ENCODE peak calls at places on chromosomes 13 and 19, in four cellular contexts. One of them, this sample, is unnamed.
A peak's percentile ranks its signal among the peaks of the same experiment; 100 is the strongest.

GRCh38 chr19:18330865-18331264 is 8.0 kb upstream of the LSM4 start:
- DNase-seq in WERI-Rb-1: no peak
- DNase-seq in A673: no peak
- DNase-seq in lower lobe of right lung: no peak
- DNase-seq in this sample: no peak

GRCh38 chr19:53538378-53539109 is 599 bp downstream of the ZNF331 start:
- DNase-seq in WERI-Rb-1: no peak
- DNase-seq in A673: no peak
- DNase-seq in lower lobe of right lung: no peak
- DNase-seq in this sample: no peak

GRCh38 chr13:27038323-27038722 is 133.3 kb downstream of the USP12 start:
- DNase-seq in WERI-Rb-1: no peak
- DNase-seq in A673: no peak
- DNase-seq in lower lobe of right lung: no peak
- DNase-seq in this sample: no peak

GRCh38 chr13:20312292-20312691 is 80.2 kb upstream of the GJB6 start:
- DNase-seq in WERI-Rb-1: no peak
- DNase-seq in A673: no peak
- DNase-seq in lower lobe of right lung: no peak
- DNase-seq in this sample: no peak

GRCh38 chr13:53341144-53341510 is 312.5 kb downstream of the OLFM4 start:
- DNase-seq in WERI-Rb-1: no peak
- DNase-seq in A673: no peak
- DNase-seq in lower lobe of right lung: no peak
- DNase-seq in this sample: no peak

GRCh38 chr19:43755256-43755801 is 567 bp upstream of the SMG9 start:
- DNase-seq in WERI-Rb-1: no peak
- DNase-seq in A673: peak; percentile 85
- DNase-seq in lower lobe of right lung: peak; percentile 87
- DNase-seq in this sample: peak; percentile 93

GRCh38 chr19:6048808-6049405 is 61.4 kb downstream of the RFX2 start:
- DNase-seq in WERI-Rb-1: peak; percentile 64
- DNase-seq in A673: peak; percentile 87
- DNase-seq in lower lobe of right lung: peak; percentile 85
- DNase-seq in this sample: peak; percentile 76

GRCh38 chr19:18776288-18776594 is 14.9 kb downstream of the COMP start:
- DNase-seq in WERI-Rb-1: no peak
- DNase-seq in A673: no peak
- DNase-seq in lower lobe of right lung: no peak
- DNase-seq in this sample: no peak

GRCh38 chr13:109784590-109785140 is 1.7 kb downstream of the IRS2 start:
- DNase-seq in WERI-Rb-1: peak; percentile 90
- DNase-seq in A673: peak; percentile 91
- DNase-seq in lower lobe of right lung: peak; percentile 85
- DNase-seq in this sample: no peak

GRCh38 chr13:100394005-100394695 is 194.4 kb downstream of the GGACT start:
- DNase-seq in WERI-Rb-1: no peak
- DNase-seq in A673: peak; percentile 51
- DNase-seq in lower lobe of right lung: no peak
- DNase-seq in this sample: no peak

GRCh38 chr19:35642312-35642711 is 767 bp downstream of the ETV2 start:
- DNase-seq in WERI-Rb-1: no peak
- DNase-seq in A673: no peak
- DNase-seq in lower lobe of right lung: no peak
- DNase-seq in this sample: no peak

GRCh38 chr13:41645313-41645712 is 188.0 kb downstream of the RGCC start:
- DNase-seq in WERI-Rb-1: no peak
- DNase-seq in A673: no peak
- DNase-seq in lower lobe of right lung: peak; percentile 50
- DNase-seq in this sample: no peak

GRCh38 chr19:9848060-9848459 is 12.9 kb downstream of the PIN1 start:
- DNase-seq in WERI-Rb-1: peak; percentile 71
- DNase-seq in A673: no peak
- DNase-seq in lower lobe of right lung: no peak
- DNase-seq in this sample: no peak

GRCh38 chr13:78604782-78605611 is 1.6 kb upstream of the POU4F1 start:
- DNase-seq in WERI-Rb-1: no peak
- DNase-seq in A673: peak; percentile 76
- DNase-seq in lower lobe of right lung: no peak
- DNase-seq in this sample: no peak

GRCh38 chr19:10748924-10749434 is 31.1 kb downstream of the DNM2 start:
- DNase-seq in WERI-Rb-1: no peak
- DNase-seq in A673: no peak
- DNase-seq in lower lobe of right lung: peak; percentile 79
- DNase-seq in this sample: peak; percentile 88

GRCh38 chr19:42201489-42202289 is 15.8 kb downstream of the DEDD2 start:
- DNase-seq in WERI-Rb-1: no peak
- DNase-seq in A673: no peak
- DNase-seq in lower lobe of right lung: peak; percentile 79
- DNase-seq in this sample: peak; percentile 82

GRCh38 chr13:75761373-75761772 is 125.2 kb downstream of the LMO7 start:
- DNase-seq in WERI-Rb-1: no peak
- DNase-seq in A673: no peak
- DNase-seq in lower lobe of right lung: no peak
- DNase-seq in this sample: no peak

GRCh38 chr13:75585153-75585552 is 35.6 kb downstream of the UCHL3 start:
- DNase-seq in WERI-Rb-1: no peak
- DNase-seq in A673: no peak
- DNase-seq in lower lobe of right lung: no peak
- DNase-seq in this sample: no peak

GRCh38 chr13:73842621-73843020 is 291.6 kb downstream of the KLF12 start:
- DNase-seq in WERI-Rb-1: no peak
- DNase-seq in A673: peak; percentile 23
- DNase-seq in lower lobe of right lung: no peak
- DNase-seq in this sample: no peak

GRCh38 chr13:35925669-35926068 is 205.5 kb downstream of the DCLK1 start:
- DNase-seq in WERI-Rb-1: no peak
- DNase-seq in A673: no peak
- DNase-seq in lower lobe of right lung: no peak
- DNase-seq in this sample: no peak

GRCh38 chr13:99626461-99627082 is 125.3 kb downstream of the TM9SF2 start:
- DNase-seq in WERI-Rb-1: no peak
- DNase-seq in A673: peak; percentile 25
- DNase-seq in lower lobe of right lung: no peak
- DNase-seq in this sample: no peak

GRCh38 chr19:11130824-11131455 is 24.6 kb downstream of the SPC24 start:
- DNase-seq in WERI-Rb-1: peak; percentile 86
- DNase-seq in A673: peak; percentile 77
- DNase-seq in lower lobe of right lung: peak; percentile 84
- DNase-seq in this sample: peak; percentile 87

GRCh38 chr19:2804156-2805004 is 15.3 kb upstream of the ZNF554 start:
- DNase-seq in WERI-Rb-1: no peak
- DNase-seq in A673: peak; percentile 42
- DNase-seq in lower lobe of right lung: no peak
- DNase-seq in this sample: no peak

GRCh38 chr13:35549481-35549880 is 73.0 kb upstream of the MAB21L1 start:
- DNase-seq in WERI-Rb-1: no peak
- DNase-seq in A673: peak; percentile 13
- DNase-seq in lower lobe of right lung: no peak
- DNase-seq in this sample: no peak

GRCh38 chr13:36758345-36758744 is 60.7 kb upstream of the RFXAP start:
- DNase-seq in WERI-Rb-1: no peak
- DNase-seq in A673: peak; percentile 64
- DNase-seq in lower lobe of right lung: no peak
- DNase-seq in this sample: no peak

GRCh38 chr19:9917322-9917721 is 19.0 kb downstream of the OLFM2 start:
- DNase-seq in WERI-Rb-1: peak; percentile 65
- DNase-seq in A673: peak; percentile 82
- DNase-seq in lower lobe of right lung: no peak
- DNase-seq in this sample: no peak

DNA sequence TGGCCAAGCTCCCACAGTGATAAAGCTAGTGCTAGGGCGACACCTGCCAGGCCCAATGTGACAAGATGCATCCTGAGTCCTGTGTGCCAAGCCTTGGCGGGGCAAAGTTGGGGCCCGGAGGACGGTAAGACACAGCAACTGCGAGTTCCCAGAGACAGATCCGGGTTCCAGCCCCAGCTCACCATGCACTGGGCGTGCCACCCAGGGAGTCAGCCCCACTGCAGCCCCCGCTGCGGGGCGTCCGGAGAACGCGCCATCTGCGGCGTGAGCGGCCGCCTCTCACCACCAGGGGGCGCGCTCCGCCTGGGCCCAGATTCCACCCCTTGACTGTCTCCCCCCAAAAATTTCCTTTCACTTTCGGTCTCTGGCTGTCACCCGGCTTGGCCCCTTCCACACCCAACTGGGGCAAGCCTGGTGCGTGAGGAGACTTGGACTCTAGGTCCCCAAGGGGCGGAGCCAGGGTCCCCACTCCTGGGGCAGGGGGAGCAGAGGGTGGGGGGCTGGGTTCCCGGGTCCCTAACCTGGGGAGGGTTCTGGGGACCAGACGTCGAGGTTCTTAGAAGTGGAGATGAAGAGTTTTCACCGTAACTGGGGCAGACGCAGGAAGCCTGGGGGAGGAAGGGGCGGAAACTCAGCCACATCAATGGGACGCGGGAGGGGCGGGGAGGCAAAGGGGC is at the start of gene FLT3LG:
- DNase-seq in WERI-Rb-1: peak; percentile 59
- DNase-seq in A673: peak; percentile 86
- DNase-seq in lower lobe of right lung: peak; percentile 86
- DNase-seq in this sample: peak; percentile 73
- H3K27ac ChIP-seq in WERI-Rb-1: no peak within 1 kb of the TSS
- H3K27ac ChIP-seq in A673: peak within 1 kb of the TSS; percentile 59
- H3K27ac ChIP-seq in lower lobe of right lung: peak within 1 kb of the TSS; percentile 85
- H3K27ac ChIP-seq in this sample: peak within 1 kb of the TSS; percentile 83

GRCh38 chr19:56930647-56931592 is 90.4 kb upstream of the PEG3 start:
- DNase-seq in WERI-Rb-1: no peak
- DNase-seq in A673: no peak
- DNase-seq in lower lobe of right lung: no peak
- DNase-seq in this sample: no peak
- H3K9me3 ChIP-seq in WERI-Rb-1: no peaks in the 10 kb centered on the region
- H3K9me3 ChIP-seq in A673: no peaks in the 10 kb centered on the region
- H3K9me3 ChIP-seq in lower lobe of right lung: peaks cover 6% of the 10 kb centered on the region
- H3K9me3 ChIP-seq in this sample: peaks cover 72% of the 10 kb centered on the region

GRCh38 chr13:97279079-97279411 is 56.9 kb downstream of the MBNL2 start:
- DNase-seq in WERI-Rb-1: no peak
- DNase-seq in A673: no peak
- DNase-seq in lower lobe of right lung: no peak
- DNase-seq in this sample: no peak
- H3K27ac ChIP-seq in WERI-Rb-1: no peak overlapping the region
- H3K27ac ChIP-seq in A673: no peak overlapping the region
- H3K27ac ChIP-seq in lower lobe of right lung: no peak overlapping the region
- H3K27ac ChIP-seq in this sample: peak overlapping the region; percentile 6

GRCh38 chr19:51926426-51926783 is 867 bp upstream of the ZNF613 start:
- DNase-seq in WERI-Rb-1: no peak
- DNase-seq in A673: no peak
- DNase-seq in lower lobe of right lung: no peak
- DNase-seq in this sample: no peak

GRCh38 chr19:51916167-51916566 is 11.1 kb upstream of the ZNF613 start:
- DNase-seq in WERI-Rb-1: no peak
- DNase-seq in A673: no peak
- DNase-seq in lower lobe of right lung: no peak
- DNase-seq in this sample: no peak

GRCh38 chr19:51919606-51920005 is 7.7 kb upstream of the ZNF613 start:
- DNase-seq in WERI-Rb-1: no peak
- DNase-seq in A673: no peak
- DNase-seq in lower lobe of right lung: no peak
- DNase-seq in this sample: no peak

GRCh38 chr19:51926784-51927741 is at the start of gene ZNF613:
- DNase-seq in WERI-Rb-1: peak; percentile 92
- DNase-seq in A673: peak; percentile 94
- DNase-seq in lower lobe of right lung: peak; percentile 90
- DNase-seq in this sample: peak; percentile 93

DNA sequence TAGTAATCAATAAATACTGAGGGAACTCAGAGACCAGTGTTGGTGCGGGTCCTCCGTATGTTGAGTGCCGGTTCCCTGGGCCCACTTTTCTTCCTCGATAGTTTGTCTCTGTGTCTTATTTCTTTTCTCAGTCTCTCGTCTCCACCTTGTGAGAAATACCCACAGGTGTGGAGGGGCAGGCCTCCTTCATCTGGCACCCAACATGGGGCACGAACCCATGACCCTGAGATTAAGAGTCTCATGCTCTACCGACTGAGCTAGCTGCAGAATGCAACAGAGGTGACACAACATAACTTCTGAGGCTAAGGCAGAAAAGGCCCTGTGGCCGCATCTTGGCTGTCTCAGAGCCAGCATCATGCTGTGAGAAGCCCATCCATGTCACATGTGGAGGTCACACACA is 5.3 kb upstream of the ZNF613 start:
- DNase-seq in WERI-Rb-1: no peak
- DNase-seq in A673: no peak
- DNase-seq in lower lobe of right lung: no peak
- DNase-seq in this sample: no peak
- H3K9me3 ChIP-seq in WERI-Rb-1: peaks cover 50% of the 10 kb centered on the region
- H3K9me3 ChIP-seq in A673: peaks cover 65% of the 10 kb centered on the region
- H3K9me3 ChIP-seq in lower lobe of right lung: peaks cover 63% of the 10 kb centered on the region
- H3K9me3 ChIP-seq in this sample: peaks cover 92% of the 10 kb centered on the region

GRCh38 chr13:33615436-33615835 is 202.5 kb upstream of the RFC3 start:
- DNase-seq in WERI-Rb-1: peak; percentile 15
- DNase-seq in A673: no peak
- DNase-seq in lower lobe of right lung: no peak
- DNase-seq in this sample: no peak
- H3K27ac ChIP-seq in WERI-Rb-1: no peak overlapping the region
- H3K27ac ChIP-seq in A673: no peak overlapping the region
- H3K27ac ChIP-seq in lower lobe of right lung: no peak overlapping the region
- H3K27ac ChIP-seq in this sample: no peak overlapping the region

GRCh38 chr19:16085115-16085514 is 8.8 kb downstream of the TPM4 start:
- DNase-seq in WERI-Rb-1: no peak
- DNase-seq in A673: no peak
- DNase-seq in lower lobe of right lung: peak; percentile 72
- DNase-seq in this sample: peak; percentile 59
- H3K9me3 ChIP-seq in WERI-Rb-1: no peaks in the 10 kb centered on the region
- H3K9me3 ChIP-seq in A673: no peaks in the 10 kb centered on the region
- H3K9me3 ChIP-seq in lower lobe of right lung: no peaks in the 10 kb centered on the region
- H3K9me3 ChIP-seq in this sample: no peaks in the 10 kb centered on the region

DNA sequence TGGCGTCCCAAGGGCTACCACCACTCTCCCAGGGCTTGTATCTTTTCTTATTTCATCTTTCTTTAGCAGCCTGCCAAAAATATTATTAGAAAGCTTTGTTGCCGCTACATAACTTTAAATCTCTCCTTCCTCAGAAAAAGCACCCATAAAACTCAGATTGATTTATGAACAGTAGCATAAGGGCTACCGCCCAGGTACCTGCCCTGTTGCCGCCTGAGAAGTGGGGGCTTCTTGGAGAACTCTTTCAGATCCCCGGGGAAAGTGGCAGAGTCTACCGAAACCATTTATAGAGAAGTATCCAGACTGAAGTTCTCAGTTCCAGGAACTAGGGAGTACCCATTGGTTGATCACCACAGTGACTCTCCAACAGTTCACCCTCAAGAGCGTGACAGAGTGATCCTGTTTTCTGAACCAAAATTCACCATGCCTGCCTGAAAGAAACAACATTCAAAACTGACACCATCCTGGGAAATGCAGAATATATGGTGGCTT is 697 bp upstream of the N4BP2L1 start:
- DNase-seq in WERI-Rb-1: no peak
- DNase-seq in A673: no peak
- DNase-seq in lower lobe of right lung: no peak
- DNase-seq in this sample: no peak
- H3K27ac ChIP-seq in WERI-Rb-1: no peak overlapping the region
- H3K27ac ChIP-seq in A673: no peak overlapping the region
- H3K27ac ChIP-seq in lower lobe of right lung: peak overlapping the region; percentile 92
- H3K27ac ChIP-seq in this sample: peak overlapping the region; percentile 92

GRCh38 chr13:31195616-31196015 is 4.2 kb upstream of the B3GLCT start:
- DNase-seq in WERI-Rb-1: no peak
- DNase-seq in A673: no peak
- DNase-seq in lower lobe of right lung: no peak
- DNase-seq in this sample: no peak

GRCh38 chr13:31192306-31192705 is 7.5 kb upstream of the B3GLCT start:
- DNase-seq in WERI-Rb-1: no peak
- DNase-seq in A673: no peak
- DNase-seq in lower lobe of right lung: no peak
- DNase-seq in this sample: no peak

GRCh38 chr13:31191748-31192147 is 8.0 kb upstream of the B3GLCT start:
- DNase-seq in WERI-Rb-1: no peak
- DNase-seq in A673: no peak
- DNase-seq in lower lobe of right lung: no peak
- DNase-seq in this sample: no peak
- H3K9me3 ChIP-seq in WERI-Rb-1: no peaks in the 10 kb centered on the region
- H3K9me3 ChIP-seq in A673: no peaks in the 10 kb centered on the region
- H3K9me3 ChIP-seq in lower lobe of right lung: no peaks in the 10 kb centered on the region
- H3K9me3 ChIP-seq in this sample: no peaks in the 10 kb centered on the region

This sample was measured in left lung.